ENCODE peak calls at places on chromosomes 11 and 22, in six cellular contexts. One of them, this sample, is unnamed.

GRCh38 chr22:25451480-25452114 is 112.9 kb upstream of the GRK3 start:
- DNase-seq in omental fat pad: no peak
- DNase-seq in H1: no peak
- DNase-seq in activated CD8-positive, alpha-beta memory T cell treated with anti-CD3 and anti-CD28 coated beads for 4 hours: no peak
- DNase-seq in choroid plexus epithelial cell: peak
- DNase-seq in cardiac muscle cell: no peak
- DNase-seq in this sample: no peak

GRCh38 chr22:38087855-38088254 is 3.9 kb upstream of the SLC16A8 start:
- DNase-seq in omental fat pad: no peak
- DNase-seq in H1: no peak
- DNase-seq in activated CD8-positive, alpha-beta memory T cell treated with anti-CD3 and anti-CD28 coated beads for 4 hours: no peak
- DNase-seq in choroid plexus epithelial cell: no peak
- DNase-seq in cardiac muscle cell: no peak
- DNase-seq in this sample: no peak

GRCh38 chr11:124199702-124200101 is 16.6 kb downstream of the OR10D3 start:
- DNase-seq in omental fat pad: no peak
- DNase-seq in H1: no peak
- DNase-seq in activated CD8-positive, alpha-beta memory T cell treated with anti-CD3 and anti-CD28 coated beads for 4 hours: no peak
- DNase-seq in choroid plexus epithelial cell: peak
- DNase-seq in cardiac muscle cell: no peak
- DNase-seq in this sample: no peak

GRCh38 chr11:11584446-11584810 is 37.4 kb downstream of the GALNT18 start:
- DNase-seq in omental fat pad: no peak
- DNase-seq in H1: peak
- DNase-seq in activated CD8-positive, alpha-beta memory T cell treated with anti-CD3 and anti-CD28 coated beads for 4 hours: no peak
- DNase-seq in choroid plexus epithelial cell: peak
- DNase-seq in cardiac muscle cell: no peak
- DNase-seq in this sample: no peak

GRCh38 chr11:57764972-57765371 is 3.4 kb downstream of the CTNND1 start:
- DNase-seq in omental fat pad: no peak
- DNase-seq in H1: no peak
- DNase-seq in activated CD8-positive, alpha-beta memory T cell treated with anti-CD3 and anti-CD28 coated beads for 4 hours: no peak
- DNase-seq in choroid plexus epithelial cell: no peak
- DNase-seq in cardiac muscle cell: no peak
- DNase-seq in this sample: no peak

GRCh38 chr11:69983897-69984438 is 94.1 kb upstream of the ANO1 start:
- DNase-seq in omental fat pad: no peak
- DNase-seq in H1: no peak
- DNase-seq in activated CD8-positive, alpha-beta memory T cell treated with anti-CD3 and anti-CD28 coated beads for 4 hours: no peak
- DNase-seq in choroid plexus epithelial cell: no peak
- DNase-seq in cardiac muscle cell: no peak
- DNase-seq in this sample: no peak

GRCh38 chr22:45971389-45972028 is 5.5 kb downstream of the WNT7B start:
- DNase-seq in omental fat pad: no peak
- DNase-seq in H1: no peak
- DNase-seq in activated CD8-positive, alpha-beta memory T cell treated with anti-CD3 and anti-CD28 coated beads for 4 hours: no peak
- DNase-seq in choroid plexus epithelial cell: no peak
- DNase-seq in cardiac muscle cell: no peak
- DNase-seq in this sample: no peak

GRCh38 chr11:74559110-74559933 is 33.1 kb upstream of the POLD3 start:
- DNase-seq in omental fat pad: no peak
- DNase-seq in H1: no peak
- DNase-seq in activated CD8-positive, alpha-beta memory T cell treated with anti-CD3 and anti-CD28 coated beads for 4 hours: no peak
- DNase-seq in choroid plexus epithelial cell: no peak
- DNase-seq in cardiac muscle cell: no peak
- DNase-seq in this sample: no peak

This sample was measured in thoracic aorta.